ENCODE peak calls at places on chromosomes 4 and X, in six cellular contexts. J, S, U, V, R and L are unnamed samples.

GRCh38 chr4:4869731-4870483 is 10.4 kb downstream of the MSX1 start:
- DNase-seq in J (no peak), S (no peak), U (no peak), V (no peak), R (no peak), L (peak)

GRCh38 chr4:2591189-2591588 is 54.7 kb downstream of the FAM193A start:
- DNase-seq in J (no peak), S (peak), U (peak), V (peak), R (no peak), L (no peak)

GRCh38 chr4:10031663-10032590 is 10.6 kb upstream of the SLC2A9 start:
- DNase-seq in J (no peak), S (no peak), U (no peak), V (no peak), R (no peak), L (peak)

GRCh38 chr4:105548483-105548882 is 3.9 kb upstream of the ARHGEF38 start:
- DNase-seq in J (no peak), S (no peak), U (no peak), V (no peak), R (no peak), L (no peak)

GRCh38 chr4:179941911-179942310 is 2301.3 kb upstream of the TENM3 start:
- DNase-seq in J (no peak), S (no peak), U (no peak), V (no peak), R (no peak), L (no peak)

GRCh38 chr4:182307746-182308145 is 64.5 kb downstream of the TENM3 start:
- DNase-seq in J (no peak), S (no peak), U (peak), V (peak), R (no peak), L (no peak)

GRCh38 chr4:1465173-1466033 is 59.2 kb upstream of the NKX1-1 start:
- DNase-seq in J (no peak), S (no peak), U (no peak), V (no peak), R (peak), L (no peak)

GRCh38 chr4:11739992-11740391 is 311.3 kb upstream of the HS3ST1 start:
- DNase-seq in J (no peak), S (no peak), U (peak), V (no peak), R (no peak), L (no peak)

GRCh38 chr4:19924761-19925160 is 326.9 kb upstream of the SLIT2 start:
- DNase-seq in J (no peak), S (no peak), U (peak), V (peak), R (no peak), L (no peak)

GRCh38 chr4:5024673-5025072 is 5.4 kb upstream of the CYTL1 start:
- DNase-seq in J (no peak), S (no peak), U (no peak), V (no peak), R (no peak), L (no peak)

GRCh38 chrX:40109288-40110008 is 11.7 kb upstream of the BCOR start:
- DNase-seq in J (no peak), S (no peak), U (peak), V (no peak), R (peak), L (peak)

GRCh38 chrX:132482632-132483031 is 6.2 kb downstream of the MBNL3 start:
- DNase-seq in J (no peak), S (no peak), U (no peak), V (no peak), R (peak), L (no peak)

GRCh38 chr4:37604464-37604863 is 81.7 kb downstream of the RELL1 start:
- DNase-seq in J (no peak), S (no peak), U (peak), V (no peak), R (no peak), L (no peak)

GRCh38 chr4:46986922-46987638 is 6.3 kb downstream of the GABRA4 start:
- DNase-seq in J (no peak), S (no peak), U (no peak), V (no peak), R (no peak), L (no peak)

GRCh38 chr4:53161475-53162423 is 204.1 kb downstream of the SCFD2 start:
- DNase-seq in J (no peak), S (no peak), U (no peak), V (no peak), R (no peak), L (no peak)

GRCh38 chrX:20523626-20524312 is 257.1 kb upstream of the RPS6KA3 start:
- DNase-seq in J (no peak), S (no peak), U (no peak), V (no peak), R (no peak), L (no peak)

GRCh38 chr4:41150401-41150800 is 63.9 kb downstream of the APBB2 start:
- DNase-seq in J (no peak), S (no peak), U (no peak), V (no peak), R (no peak), L (no peak)

GRCh38 chr4:107709916-107710315 is 10.1 kb downstream of the PAPSS1 start:
- DNase-seq in J (no peak), S (no peak), U (peak), V (no peak), R (no peak), L (no peak)

GRCh38 chrX:133856819-133857218 is 128.6 kb downstream of the GPC3 start:
- DNase-seq in J (no peak), S (no peak), U (no peak), V (no peak), R (no peak), L (no peak)

GRCh38 chr4:54382623-54383022 is 153.5 kb downstream of the PDGFRA start:
- DNase-seq in J (no peak), S (no peak), U (no peak), V (no peak), R (no peak), L (no peak)

GRCh38 chr4:70559216-70559830 is 32.7 kb upstream of the AMBN start:
- DNase-seq in J (peak), S (no peak), U (peak), V (no peak), R (peak), L (peak)

GRCh38 chrX:152638443-152638904 is 779 bp downstream of the GABRQ start:
- DNase-seq in J (no peak), S (no peak), U (no peak), V (no peak), R (no peak), L (no peak)

GRCh38 chr4:140642674-140643437 is 74.1 kb upstream of the UCP1 start:
- DNase-seq in J (no peak), S (no peak), U (no peak), V (no peak), R (no peak), L (no peak)

GRCh38 chr4:140641105-140641555 is 72.4 kb upstream of the UCP1 start:
- DNase-seq in J (no peak), S (no peak), U (no peak), V (no peak), R (no peak), L (no peak)

GRCh38 chr4:140640150-140640748 is 71.5 kb upstream of the UCP1 start:
- DNase-seq in J (no peak), S (no peak), U (no peak), V (no peak), R (no peak), L (no peak)

GRCh38 chr4:140643571-140644055 is 74.9 kb upstream of the UCP1 start:
- DNase-seq in J (no peak), S (no peak), U (no peak), V (no peak), R (no peak), L (no peak)

DNA sequence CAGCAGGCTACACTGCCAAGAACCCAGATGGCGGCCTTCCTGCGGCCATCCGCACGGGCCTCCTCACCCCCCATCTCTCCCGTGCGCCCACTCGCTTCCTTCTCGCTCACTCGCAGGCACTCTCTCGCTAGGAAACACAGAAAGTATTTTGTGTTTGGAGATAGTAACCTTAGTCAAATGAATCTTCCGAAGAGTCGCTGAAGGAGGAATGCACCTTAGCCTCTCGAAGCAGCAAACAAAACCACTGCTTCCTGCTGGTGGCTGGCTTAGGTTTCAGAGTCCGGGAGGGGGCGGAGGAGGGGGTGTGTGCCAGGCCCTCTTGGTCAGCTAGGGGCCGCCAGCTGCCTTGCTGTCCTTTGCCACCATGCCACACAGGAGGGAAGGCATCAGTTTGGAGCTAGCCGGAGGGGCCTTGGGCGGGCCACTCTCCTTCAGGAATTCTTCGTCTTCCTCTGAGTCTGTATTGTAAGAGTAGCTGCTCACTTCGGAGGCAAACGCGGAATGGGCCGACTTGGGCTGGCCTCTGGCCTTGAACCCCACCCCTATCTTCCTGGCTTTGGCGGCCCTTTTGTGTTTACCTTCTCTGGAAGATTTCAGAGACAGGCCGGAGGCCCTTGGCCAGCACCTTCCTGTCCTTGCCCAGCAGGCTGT is 73.2 kb upstream of the UCP1 start:
- DNase-seq in J (no peak), S (no peak), U (no peak), V (no peak), R (peak), L (no peak)
- TF ChIP-seq CTCF in J (no peak), S (peak), U (no peak), V (no peak), R (peak), L (no peak)

DNA sequence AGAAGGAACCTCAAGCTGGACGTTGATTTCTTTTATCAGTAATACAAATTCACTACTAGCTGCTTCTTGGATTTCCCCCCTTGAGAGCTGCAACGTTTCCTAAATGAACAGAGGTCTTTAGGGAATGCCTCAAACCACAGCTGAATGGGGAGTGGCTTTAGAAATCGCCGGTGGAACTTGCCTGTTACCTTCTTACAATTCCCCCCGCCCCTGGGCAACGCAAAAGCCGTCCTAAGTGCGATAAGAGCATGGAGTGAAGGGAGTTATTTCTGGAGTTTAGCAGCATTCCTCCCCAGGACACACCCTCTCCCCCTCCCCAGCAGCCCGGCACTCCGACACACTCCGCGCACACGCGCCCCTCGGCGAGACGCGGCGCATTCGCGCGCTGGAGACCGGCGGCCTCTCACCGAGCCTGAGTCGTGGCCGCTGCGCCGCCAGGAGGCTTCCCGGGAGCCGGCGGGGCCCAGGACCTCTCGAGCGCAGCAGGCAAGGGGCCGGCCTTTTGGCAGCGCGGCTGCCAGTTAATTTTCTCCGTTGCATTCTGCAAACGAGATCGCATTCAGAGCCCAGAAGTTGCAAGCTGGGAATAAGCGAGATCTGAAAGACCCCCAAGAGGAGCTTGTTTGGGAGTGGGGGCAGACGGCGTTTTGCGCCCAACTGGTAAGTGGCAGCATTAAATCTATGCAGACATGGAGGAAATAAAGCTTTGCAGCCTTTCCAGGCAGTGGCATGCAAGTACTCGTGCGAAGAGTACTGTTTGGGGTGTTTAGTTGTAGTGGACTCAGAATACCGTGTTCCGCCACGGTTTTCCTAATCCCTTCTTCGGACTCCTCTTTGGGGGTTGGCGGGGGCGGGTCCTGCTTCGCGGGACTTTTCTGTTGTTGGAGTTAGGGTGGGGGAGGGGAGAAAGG is 134.6 kb downstream of the PALLD start:
- DNase-seq in J (peak), S (peak), U (peak), V (no peak), R (peak), L (peak)
- TF ChIP-seq CTCF in J (peak), S (peak), U (peak), V (peak), R (peak), L (no peak)

GRCh38 chr4:153518001-153518400 is 51.8 kb downstream of the TMEM131L start:
- DNase-seq in J (no peak), S (no peak), U (peak), V (no peak), R (peak), L (no peak)
- TF ChIP-seq CTCF in J (no peak), S (no peak), U (no peak), V (no peak), R (no peak), L (no peak)

GRCh38 chr4:163554870-163555465 is 60.5 kb downstream of the TMA16 start:
- DNase-seq in J (no peak), S (no peak), U (peak), V (no peak), R (no peak), L (no peak)

GRCh38 chr4:163553146-163553545 is 58.7 kb downstream of the TMA16 start:
- DNase-seq in J (no peak), S (no peak), U (no peak), V (no peak), R (no peak), L (no peak)

GRCh38 chr4:163556650-163557391 is 62.3 kb downstream of the TMA16 start:
- DNase-seq in J (no peak), S (no peak), U (no peak), V (no peak), R (no peak), L (no peak)

GRCh38 chr4:163558539-163559044 is 64.1 kb downstream of the TMA16 start:
- DNase-seq in J (no peak), S (no peak), U (no peak), V (no peak), R (no peak), L (no peak)

DNA sequence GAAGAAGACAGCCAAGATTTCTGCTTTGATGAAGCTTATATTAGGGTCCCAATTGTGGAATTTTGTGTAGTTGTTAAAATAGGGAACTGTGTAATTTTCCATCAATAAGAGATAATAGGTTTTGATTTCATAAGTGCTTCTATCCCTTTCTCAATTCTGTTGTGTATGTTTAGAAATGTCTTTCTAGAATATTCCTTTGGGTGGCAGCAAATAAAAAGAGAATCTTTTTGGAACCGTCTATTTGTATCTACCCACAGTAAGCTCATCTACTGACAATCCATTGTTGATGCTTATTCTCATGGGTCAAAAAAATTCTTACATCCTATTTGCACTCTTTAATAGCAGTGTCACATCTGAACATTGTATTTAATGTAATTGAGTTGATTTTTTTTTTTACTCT is 61.7 kb downstream of the TMA16 start:
- DNase-seq in J (no peak), S (no peak), U (peak), V (no peak), R (no peak), L (no peak)
- TF ChIP-seq CTCF in J (peak), S (peak), U (peak), V (no peak), R (no peak), L (no peak)

GRCh38 chr4:142883433-142883832 is 37.3 kb upstream of the INPP4B start:
- DNase-seq in J (no peak), S (no peak), U (peak), V (no peak), R (no peak), L (no peak)
- TF ChIP-seq CTCF in J (peak), S (peak), U (peak), V (peak), R (peak), L (peak)